ENCODE peak calls at places on chromosomes 13 and 19, in four cellular contexts. T is mesenchymal stem cell, A is H9, S is neuronal stem cell. J is an unnamed sample.

GRCh38 chr13:48403929-48404328 is 9.0 kb downstream of the LPAR6 start:
- DNase-seq in T (no peak), A (no peak), S (no peak), J (no peak)

GRCh38 chr19:50562329-50562728 is 5.9 kb downstream of the LRRC4B start:
- DNase-seq in T (no peak), A (no peak), S (no peak), J (no peak)

GRCh38 chr13:85367887-85368286 is 431.3 kb downstream of the SLITRK6 start:
- DNase-seq in T (peak; percentile 55), A (no peak), S (no peak), J (no peak)

GRCh38 chr19:33401683-33402420 is 28.3 kb downstream of the CEBPG start:
- DNase-seq in T (no peak), A (no peak), S (no peak), J (no peak)

GRCh38 chr19:30490760-30491159 is 118.6 kb downstream of the ZNF536 start:
- DNase-seq in T (no peak), A (no peak), S (no peak), J (no peak)

GRCh38 chr19:3606174-3606689 is 443 bp downstream of the TBXA2R start:
- DNase-seq in T (no peak), A (peak; percentile 64), S (no peak), J (peak; percentile 34)

GRCh38 chr19:6568816-6569215 is 22.1 kb downstream of the CD70 start:
- DNase-seq in T (no peak), A (no peak), S (no peak), J (no peak)

GRCh38 chr13:76622336-76623045 is 263.7 kb downstream of the KCTD12 start:
- DNase-seq in T (no peak), A (no peak), S (no peak), J (no peak)

GRCh38 chr19:56350416-56351045 is 35.9 kb upstream of the ZSCAN5A start:
- DNase-seq in T (peak; percentile 56), A (no peak), S (peak; percentile 46), J (peak; percentile 60)

GRCh38 chr19:16041571-16042386 is 34.5 kb upstream of the TPM4 start:
- DNase-seq in T (peak; percentile 72), A (peak; percentile 88), S (peak; percentile 63), J (peak; percentile 81)

GRCh38 chr19:3753631-3754410 is 7.7 kb downstream of the APBA3 start:
- DNase-seq in T (no peak), A (no peak), S (no peak), J (no peak)

GRCh38 chr19:55766466-55766865 is 2.5 kb upstream of the RFPL4AL1 start:
- DNase-seq in T (no peak), A (no peak), S (no peak), J (no peak)

GRCh38 chr19:54172764-54173699 is at the start of gene TMC4:
- DNase-seq in T (peak; percentile 48), A (peak; percentile 96), S (no peak), J (peak; percentile 92)

GRCh38 chr13:27026396-27026795 is 145.2 kb downstream of the USP12 start:
- DNase-seq in T (no peak), A (peak; percentile 10), S (no peak), J (no peak)

GRCh38 chr13:20441879-20442278 is 83.8 kb downstream of the CRYL1 start:
- DNase-seq in T (no peak), A (no peak), S (peak; percentile 18), J (peak; percentile 17)

GRCh38 chr13:94020833-94021232 is 458.6 kb downstream of the DCT start:
- DNase-seq in T (peak; percentile 39), A (no peak), S (no peak), J (no peak)

GRCh38 chr19:54256250-54257115 is 590 bp downstream of the LILRB5 start:
- DNase-seq in T (no peak), A (peak; percentile 23), S (no peak), J (no peak)

GRCh38 chr13:101140087-101140770 is 276.1 kb downstream of the NALCN start:
- DNase-seq in T (no peak), A (no peak), S (no peak), J (no peak)

GRCh38 chr13:101146101-101146898 is 270.0 kb downstream of the NALCN start:
- DNase-seq in T (no peak), A (no peak), S (no peak), J (no peak)

GRCh38 chr13:101140936-101141335 is 275.4 kb downstream of the NALCN start:
- DNase-seq in T (no peak), A (no peak), S (no peak), J (no peak)

GRCh38 chr13:101149735-101150380 is 266.4 kb downstream of the NALCN start:
- DNase-seq in T (peak; percentile 32), A (peak; percentile 41), S (peak; percentile 11), J (peak; percentile 80)

GRCh38 chr13:101144808-101145419 is 271.4 kb downstream of the NALCN start:
- DNase-seq in T (peak; percentile 57), A (no peak), S (peak; percentile 50), J (peak; percentile 48)
- H2BK15ac ChIP-seq in T (no peak overlapping the region), A (no peak overlapping the region), S (no peak overlapping the region), J (no peak overlapping the region)

DNA sequence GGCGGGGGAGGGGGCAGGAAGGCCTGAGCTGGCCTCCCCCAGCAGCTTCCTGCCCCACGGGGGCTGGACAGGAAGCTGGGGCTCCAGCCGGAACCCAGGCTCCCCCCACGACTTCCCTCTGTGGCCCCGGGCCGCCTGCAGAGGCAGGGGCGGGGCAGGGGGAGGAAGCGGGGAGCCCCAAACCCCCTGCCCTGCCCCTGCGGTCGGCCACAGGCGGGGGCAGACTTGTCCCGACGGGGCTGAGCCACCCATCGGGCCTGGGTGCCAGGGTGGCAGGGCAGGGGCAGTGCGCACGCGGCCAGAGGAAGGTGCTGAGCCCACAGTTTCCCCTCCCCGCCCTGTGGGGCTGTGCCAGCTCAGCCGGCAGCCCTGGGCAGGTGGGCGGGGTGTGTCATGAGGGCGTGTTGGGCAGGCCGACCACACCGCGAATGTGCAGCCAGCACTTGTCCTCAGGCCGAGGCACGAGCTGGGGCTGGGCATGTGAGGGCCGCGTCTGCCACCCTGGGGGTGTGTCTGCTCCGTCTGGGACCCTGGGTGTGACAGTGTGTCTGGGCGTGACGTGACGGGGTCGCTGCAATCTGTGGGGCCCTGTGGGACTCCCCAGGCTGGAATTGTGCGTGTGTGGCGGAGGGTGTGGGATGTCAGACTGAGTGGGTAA is 17.7 kb downstream of the CCDC97 start:
- DNase-seq in T (no peak), A (peak; percentile 66), S (no peak), J (no peak)
- H3K4me1 ChIP-seq in T (peaks cover 58% of the 10 kb centered on the region), A (peaks cover 12% of the 10 kb centered on the region), S (peaks cover 31% of the 10 kb centered on the region), J (peaks cover 36% of the 10 kb centered on the region)

GRCh38 chr13:92379371-92379770 is 847.2 kb upstream of the GPC6 start:
- DNase-seq in T (no peak), A (no peak), S (no peak), J (no peak)

DNA sequence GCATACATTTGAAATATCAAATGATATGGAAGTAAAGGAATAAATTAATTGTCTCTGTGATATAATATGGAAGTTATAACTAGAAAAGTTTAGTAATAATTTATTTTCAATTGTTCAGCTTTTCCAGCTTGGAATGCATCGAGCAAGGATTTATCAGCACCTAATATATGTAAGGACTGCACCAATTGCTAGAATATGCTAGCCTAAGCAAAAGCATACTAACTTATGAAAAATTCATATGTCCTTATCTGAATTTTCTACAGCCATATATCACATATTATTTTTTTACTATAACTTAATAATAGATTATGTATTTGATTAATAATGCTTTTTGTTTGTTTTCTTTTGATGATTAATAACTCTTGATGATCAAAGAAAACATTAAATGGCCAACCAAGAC is 849.2 kb upstream of the GPC6 start:
- DNase-seq in T (no peak), A (no peak), S (no peak), J (no peak)
- H2AK5ac ChIP-seq in T (no peak overlapping the region), A (no peak overlapping the region), S (no peak overlapping the region), J (no peak overlapping the region)

GRCh38 chr13:42762251-42762650 is 19.1 kb upstream of the FAM216B start:
- DNase-seq in T (peak; percentile 35), A (no peak), S (no peak), J (peak; percentile 66)
- H2BK15ac ChIP-seq in T (no peak overlapping the region), A (no peak overlapping the region), S (no peak overlapping the region), J (no peak overlapping the region)

GRCh38 chr13:114067381-114067885 is 65.0 kb downstream of the RASA3 start:
- DNase-seq in T (peak; percentile 61), A (no peak), S (no peak), J (no peak)
- H3K4me1 ChIP-seq in T (peaks cover 50% of the 10 kb centered on the region), A (no peaks in the 10 kb centered on the region), S (peaks cover 36% of the 10 kb centered on the region), J (peaks cover 9% of the 10 kb centered on the region)

DNA sequence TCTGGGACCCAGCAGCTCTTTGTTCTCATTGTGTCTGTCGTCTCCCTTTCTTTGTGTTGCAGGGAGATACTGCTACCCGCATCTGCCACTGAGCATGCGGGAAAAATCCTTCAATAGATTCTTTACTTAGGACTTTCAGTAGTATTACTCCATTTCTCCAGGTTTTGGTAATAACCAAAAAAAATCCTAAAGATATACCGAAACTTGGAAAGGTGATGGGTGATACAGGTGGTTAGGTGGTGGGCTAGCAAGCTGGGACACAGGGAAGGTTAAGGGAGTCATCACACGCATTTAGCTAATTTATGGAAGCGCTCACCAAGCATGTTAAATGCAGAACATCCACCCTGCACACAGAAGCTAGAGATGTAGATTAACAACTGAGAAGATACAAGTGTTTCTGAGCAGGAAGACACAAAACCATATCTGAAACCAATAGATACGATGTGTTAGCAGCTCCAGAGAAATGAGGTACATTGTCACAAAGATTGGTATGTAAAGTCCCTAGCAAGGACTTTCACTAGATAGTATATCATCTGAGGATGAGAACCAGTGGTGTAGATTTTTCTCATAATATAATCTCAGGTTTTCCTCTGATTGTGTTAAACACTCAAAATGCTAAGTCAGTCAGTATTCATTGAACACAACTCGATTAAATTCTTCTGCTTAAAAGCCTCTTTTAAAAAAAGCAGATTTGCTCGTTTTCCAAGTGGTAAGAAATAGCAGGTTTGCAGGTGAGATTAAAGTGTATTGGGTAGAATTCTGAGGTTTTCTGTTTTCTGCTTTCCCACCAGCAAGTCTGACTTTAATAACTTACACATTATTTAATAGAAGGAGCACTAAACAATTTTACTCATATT is 1.3 kb upstream of the SLAIN1 start:
- DNase-seq in T (no peak), A (no peak), S (peak; percentile 37), J (peak; percentile 22)
- H2AK5ac ChIP-seq in T (no peak overlapping the region), A (no peak overlapping the region), S (no peak overlapping the region), J (no peak overlapping the region)

DNA sequence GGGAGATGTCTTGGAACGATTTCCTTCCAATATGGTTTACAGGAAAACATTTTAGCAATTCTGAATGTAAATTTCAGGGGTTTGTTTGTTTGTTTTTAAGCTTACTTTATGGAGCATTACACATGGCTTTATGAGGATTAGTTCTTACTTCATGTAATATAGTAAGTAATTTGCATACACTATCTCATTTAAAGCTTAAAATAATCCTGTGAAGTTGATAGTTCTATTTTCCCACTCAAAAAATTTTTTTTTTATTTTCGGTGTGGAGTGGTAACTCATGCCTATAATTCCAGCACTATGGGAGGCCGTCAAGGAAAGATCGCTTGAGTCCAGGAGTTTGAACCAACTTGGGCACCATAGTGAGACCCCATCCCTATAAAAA is 19.0 kb upstream of the KPNA3 start:
- DNase-seq in T (no peak), A (no peak), S (no peak), J (no peak)
- H2BK15ac ChIP-seq in T (no peak overlapping the region), A (no peak overlapping the region), S (no peak overlapping the region), J (no peak overlapping the region)